ENCODE peak calls at places on chromosomes 13 and 19, in nine cellular contexts. One of them, this sample, is unnamed.

GRCh38 chr19:29942404-29943261 is 594 bp downstream of the URI1 start:
- DNase-seq in activated naive CD4-positive, alpha-beta T cell treated with Interleukin-2 at 50 U/mL for 16 hours: peak; percentile 75
- DNase-seq in hepatic stellate cell: peak; percentile 54
- DNase-seq in mesendoderm: peak; percentile 70
- DNase-seq in RCC 7860: no peak
- DNase-seq in A172: peak; percentile 41
- DNase-seq in stimulated activated CD4-positive, alpha-beta T cell treated with anti-CD3 and anti-CD28 coated beads, TNF-alpha, amount 100 ng/mL, for 24 hours: peak; percentile 43
- DNase-seq in tibial nerve: peak; percentile 25
- DNase-seq in stimulated activated CD8-positive, alpha-beta memory T cell treated with anti-CD3 and anti-CD28 coated beads, Interleukin-15, amount 100 ng/mL, for 4 hours: peak; percentile 36
- DNase-seq in this sample: peak; percentile 48

GRCh38 chr19:48510421-48511268 is 990 bp downstream of the LMTK3 start:
- DNase-seq in activated naive CD4-positive, alpha-beta T cell treated with Interleukin-2 at 50 U/mL for 16 hours: peak; percentile 75
- DNase-seq in hepatic stellate cell: no peak
- DNase-seq in mesendoderm: peak; percentile 82
- DNase-seq in RCC 7860: no peak
- DNase-seq in A172: peak; percentile 21
- DNase-seq in stimulated activated CD4-positive, alpha-beta T cell treated with anti-CD3 and anti-CD28 coated beads, TNF-alpha, amount 100 ng/mL, for 24 hours: peak; percentile 68
- DNase-seq in tibial nerve: peak; percentile 76
- DNase-seq in stimulated activated CD8-positive, alpha-beta memory T cell treated with anti-CD3 and anti-CD28 coated beads, Interleukin-15, amount 100 ng/mL, for 4 hours: peak; percentile 58
- DNase-seq in this sample: peak; percentile 42

GRCh38 chr13:22194106-22194810 is 523.4 kb downstream of the FGF9 start:
- DNase-seq in activated naive CD4-positive, alpha-beta T cell treated with Interleukin-2 at 50 U/mL for 16 hours: no peak
- DNase-seq in hepatic stellate cell: no peak
- DNase-seq in mesendoderm: no peak
- DNase-seq in RCC 7860: no peak
- DNase-seq in A172: no peak
- DNase-seq in stimulated activated CD4-positive, alpha-beta T cell treated with anti-CD3 and anti-CD28 coated beads, TNF-alpha, amount 100 ng/mL, for 24 hours: no peak
- DNase-seq in tibial nerve: no peak
- DNase-seq in stimulated activated CD8-positive, alpha-beta memory T cell treated with anti-CD3 and anti-CD28 coated beads, Interleukin-15, amount 100 ng/mL, for 4 hours: no peak
- DNase-seq in this sample: no peak

GRCh38 chr19:7124782-7125181 is 55.3 kb downstream of the ZNF557 start:
- DNase-seq in activated naive CD4-positive, alpha-beta T cell treated with Interleukin-2 at 50 U/mL for 16 hours: no peak
- DNase-seq in hepatic stellate cell: no peak
- DNase-seq in mesendoderm: no peak
- DNase-seq in RCC 7860: no peak
- DNase-seq in A172: no peak
- DNase-seq in stimulated activated CD4-positive, alpha-beta T cell treated with anti-CD3 and anti-CD28 coated beads, TNF-alpha, amount 100 ng/mL, for 24 hours: no peak
- DNase-seq in tibial nerve: no peak
- DNase-seq in stimulated activated CD8-positive, alpha-beta memory T cell treated with anti-CD3 and anti-CD28 coated beads, Interleukin-15, amount 100 ng/mL, for 4 hours: no peak
- DNase-seq in this sample: no peak

GRCh38 chr13:98563071-98563470 is 13.8 kb downstream of the STK24 start:
- DNase-seq in activated naive CD4-positive, alpha-beta T cell treated with Interleukin-2 at 50 U/mL for 16 hours: peak; percentile 29
- DNase-seq in hepatic stellate cell: no peak
- DNase-seq in mesendoderm: peak; percentile 27
- DNase-seq in RCC 7860: no peak
- DNase-seq in A172: no peak
- DNase-seq in stimulated activated CD4-positive, alpha-beta T cell treated with anti-CD3 and anti-CD28 coated beads, TNF-alpha, amount 100 ng/mL, for 24 hours: no peak
- DNase-seq in tibial nerve: no peak
- DNase-seq in stimulated activated CD8-positive, alpha-beta memory T cell treated with anti-CD3 and anti-CD28 coated beads, Interleukin-15, amount 100 ng/mL, for 4 hours: no peak
- DNase-seq in this sample: no peak

GRCh38 chr19:3007975-3008374 is 21.1 kb downstream of the TLE2 start:
- DNase-seq in activated naive CD4-positive, alpha-beta T cell treated with Interleukin-2 at 50 U/mL for 16 hours: no peak
- DNase-seq in hepatic stellate cell: no peak
- DNase-seq in mesendoderm: no peak
- DNase-seq in RCC 7860: no peak
- DNase-seq in A172: no peak
- DNase-seq in stimulated activated CD4-positive, alpha-beta T cell treated with anti-CD3 and anti-CD28 coated beads, TNF-alpha, amount 100 ng/mL, for 24 hours: no peak
- DNase-seq in tibial nerve: no peak
- DNase-seq in stimulated activated CD8-positive, alpha-beta memory T cell treated with anti-CD3 and anti-CD28 coated beads, Interleukin-15, amount 100 ng/mL, for 4 hours: no peak
- DNase-seq in this sample: no peak

GRCh38 chr13:110018009-110018408 is 231.6 kb upstream of the IRS2 start:
- DNase-seq in activated naive CD4-positive, alpha-beta T cell treated with Interleukin-2 at 50 U/mL for 16 hours: no peak
- DNase-seq in hepatic stellate cell: no peak
- DNase-seq in mesendoderm: no peak
- DNase-seq in RCC 7860: peak; percentile 57
- DNase-seq in A172: peak; percentile 62
- DNase-seq in stimulated activated CD4-positive, alpha-beta T cell treated with anti-CD3 and anti-CD28 coated beads, TNF-alpha, amount 100 ng/mL, for 24 hours: no peak
- DNase-seq in tibial nerve: no peak
- DNase-seq in stimulated activated CD8-positive, alpha-beta memory T cell treated with anti-CD3 and anti-CD28 coated beads, Interleukin-15, amount 100 ng/mL, for 4 hours: no peak
- DNase-seq in this sample: no peak

GRCh38 chr13:43977911-43978310 is 98.2 kb downstream of the LACC1 start:
- DNase-seq in activated naive CD4-positive, alpha-beta T cell treated with Interleukin-2 at 50 U/mL for 16 hours: no peak
- DNase-seq in hepatic stellate cell: no peak
- DNase-seq in mesendoderm: no peak
- DNase-seq in RCC 7860: no peak
- DNase-seq in A172: no peak
- DNase-seq in stimulated activated CD4-positive, alpha-beta T cell treated with anti-CD3 and anti-CD28 coated beads, TNF-alpha, amount 100 ng/mL, for 24 hours: no peak
- DNase-seq in tibial nerve: no peak
- DNase-seq in stimulated activated CD8-positive, alpha-beta memory T cell treated with anti-CD3 and anti-CD28 coated beads, Interleukin-15, amount 100 ng/mL, for 4 hours: no peak
- DNase-seq in this sample: no peak

GRCh38 chr13:113041821-113042335 is 63.7 kb upstream of the F7 start:
- DNase-seq in activated naive CD4-positive, alpha-beta T cell treated with Interleukin-2 at 50 U/mL for 16 hours: no peak
- DNase-seq in hepatic stellate cell: no peak
- DNase-seq in mesendoderm: no peak
- DNase-seq in RCC 7860: no peak
- DNase-seq in A172: no peak
- DNase-seq in stimulated activated CD4-positive, alpha-beta T cell treated with anti-CD3 and anti-CD28 coated beads, TNF-alpha, amount 100 ng/mL, for 24 hours: no peak
- DNase-seq in tibial nerve: no peak
- DNase-seq in stimulated activated CD8-positive, alpha-beta memory T cell treated with anti-CD3 and anti-CD28 coated beads, Interleukin-15, amount 100 ng/mL, for 4 hours: no peak
- DNase-seq in this sample: no peak

GRCh38 chr19:11142528-11143171 is 12.9 kb downstream of the SPC24 start:
- DNase-seq in activated naive CD4-positive, alpha-beta T cell treated with Interleukin-2 at 50 U/mL for 16 hours: no peak
- DNase-seq in hepatic stellate cell: peak; percentile 96
- DNase-seq in mesendoderm: peak; percentile 92
- DNase-seq in RCC 7860: peak; percentile 94
- DNase-seq in A172: peak; percentile 95
- DNase-seq in stimulated activated CD4-positive, alpha-beta T cell treated with anti-CD3 and anti-CD28 coated beads, TNF-alpha, amount 100 ng/mL, for 24 hours: no peak
- DNase-seq in tibial nerve: peak; percentile 83
- DNase-seq in stimulated activated CD8-positive, alpha-beta memory T cell treated with anti-CD3 and anti-CD28 coated beads, Interleukin-15, amount 100 ng/mL, for 4 hours: no peak
- DNase-seq in this sample: peak; percentile 93

GRCh38 chr13:50365300-50365682 is 350.0 kb downstream of the KCNRG start:
- DNase-seq in activated naive CD4-positive, alpha-beta T cell treated with Interleukin-2 at 50 U/mL for 16 hours: peak; percentile 31
- DNase-seq in hepatic stellate cell: no peak
- DNase-seq in mesendoderm: no peak
- DNase-seq in RCC 7860: peak; percentile 29
- DNase-seq in A172: no peak
- DNase-seq in stimulated activated CD4-positive, alpha-beta T cell treated with anti-CD3 and anti-CD28 coated beads, TNF-alpha, amount 100 ng/mL, for 24 hours: no peak
- DNase-seq in tibial nerve: no peak
- DNase-seq in stimulated activated CD8-positive, alpha-beta memory T cell treated with anti-CD3 and anti-CD28 coated beads, Interleukin-15, amount 100 ng/mL, for 4 hours: peak; percentile 1
- DNase-seq in this sample: no peak

GRCh38 chr13:30963794-30964193 is 31.3 kb downstream of the TEX26 start:
- DNase-seq in activated naive CD4-positive, alpha-beta T cell treated with Interleukin-2 at 50 U/mL for 16 hours: no peak
- DNase-seq in hepatic stellate cell: no peak
- DNase-seq in mesendoderm: no peak
- DNase-seq in RCC 7860: no peak
- DNase-seq in A172: no peak
- DNase-seq in stimulated activated CD4-positive, alpha-beta T cell treated with anti-CD3 and anti-CD28 coated beads, TNF-alpha, amount 100 ng/mL, for 24 hours: no peak
- DNase-seq in tibial nerve: no peak
- DNase-seq in stimulated activated CD8-positive, alpha-beta memory T cell treated with anti-CD3 and anti-CD28 coated beads, Interleukin-15, amount 100 ng/mL, for 4 hours: no peak
- DNase-seq in this sample: peak; percentile 15

GRCh38 chr13:19681517-19681916 is 48.1 kb downstream of the MPHOSPH8 start:
- DNase-seq in activated naive CD4-positive, alpha-beta T cell treated with Interleukin-2 at 50 U/mL for 16 hours: no peak
- DNase-seq in hepatic stellate cell: no peak
- DNase-seq in mesendoderm: peak; percentile 57
- DNase-seq in RCC 7860: no peak
- DNase-seq in A172: no peak
- DNase-seq in stimulated activated CD4-positive, alpha-beta T cell treated with anti-CD3 and anti-CD28 coated beads, TNF-alpha, amount 100 ng/mL, for 24 hours: no peak
- DNase-seq in tibial nerve: no peak
- DNase-seq in stimulated activated CD8-positive, alpha-beta memory T cell treated with anti-CD3 and anti-CD28 coated beads, Interleukin-15, amount 100 ng/mL, for 4 hours: no peak
- DNase-seq in this sample: no peak

GRCh38 chr13:46051958-46052313 is 610 bp downstream of the ZC3H13 start:
- DNase-seq in activated naive CD4-positive, alpha-beta T cell treated with Interleukin-2 at 50 U/mL for 16 hours: no peak
- DNase-seq in hepatic stellate cell: peak; percentile 6
- DNase-seq in mesendoderm: peak; percentile 14
- DNase-seq in RCC 7860: no peak
- DNase-seq in A172: no peak
- DNase-seq in stimulated activated CD4-positive, alpha-beta T cell treated with anti-CD3 and anti-CD28 coated beads, TNF-alpha, amount 100 ng/mL, for 24 hours: no peak
- DNase-seq in tibial nerve: peak; percentile 26
- DNase-seq in stimulated activated CD8-positive, alpha-beta memory T cell treated with anti-CD3 and anti-CD28 coated beads, Interleukin-15, amount 100 ng/mL, for 4 hours: no peak
- DNase-seq in this sample: no peak

GRCh38 chr13:71577127-71577526 is 289.9 kb downstream of the DACH1 start:
- DNase-seq in activated naive CD4-positive, alpha-beta T cell treated with Interleukin-2 at 50 U/mL for 16 hours: no peak
- DNase-seq in hepatic stellate cell: no peak
- DNase-seq in mesendoderm: peak; percentile 56
- DNase-seq in RCC 7860: peak; percentile 77
- DNase-seq in A172: peak; percentile 7
- DNase-seq in stimulated activated CD4-positive, alpha-beta T cell treated with anti-CD3 and anti-CD28 coated beads, TNF-alpha, amount 100 ng/mL, for 24 hours: no peak
- DNase-seq in tibial nerve: no peak
- DNase-seq in stimulated activated CD8-positive, alpha-beta memory T cell treated with anti-CD3 and anti-CD28 coated beads, Interleukin-15, amount 100 ng/mL, for 4 hours: no peak
- DNase-seq in this sample: no peak